ENCODE peak calls at places on chromosome 13, in eight cellular contexts. G, Z, K, A, E, N, C and B are unnamed samples. For H3K9me3 and H3K4me1, the result is how much of the 10 kb centered on the place peaks cover.

GRCh38 chr13:51844862-51845573 is at the start of gene TMEM272:
- DNase-seq in C (peak), Z (peak), G (peak), N (peak), A (no peak), K (peak), E (peak), B (peak)

GRCh38 chr13:30129411-30129810 is 177.9 kb downstream of the KATNAL1 start:
- DNase-seq in Z (no peak), G (no peak), K (no peak), A (no peak), C (no peak), N (no peak), E (no peak), B (no peak)

GRCh38 chr13:64591981-64592380 is 2638.2 kb downstream of the PCDH9 start:
- DNase-seq in A (no peak), N (no peak), E (no peak), K (no peak), Z (no peak), C (no peak), G (no peak), B (no peak)

GRCh38 chr13:34435338-34435737 is 506.7 kb upstream of the NBEA start:
- DNase-seq in G (no peak), E (no peak), K (peak), A (no peak), C (no peak), Z (no peak), N (no peak), B (no peak)

GRCh38 chr13:41458939-41459753 is 1.8 kb downstream of the RGCC start:
- DNase-seq in Z (no peak), N (peak), A (peak), G (peak), C (peak), E (no peak), K (peak), B (peak)

GRCh38 chr13:25214371-25215252 is 42.5 kb upstream of the AMER2 start:
- DNase-seq in E (no peak), Z (no peak), C (no peak), G (no peak), N (no peak), A (no peak), K (no peak), B (no peak)

GRCh38 chr13:108558489-108558888 is 70.9 kb upstream of the MYO16 start:
- DNase-seq in C (no peak), E (no peak), G (no peak), A (no peak), Z (no peak), N (no peak), K (no peak), B (no peak)

GRCh38 chr13:96172066-96172465 is 82.2 kb downstream of the HS6ST3 start:
- DNase-seq in E (no peak), G (no peak), C (no peak), N (no peak), K (no peak), A (no peak), Z (no peak), B (no peak)

GRCh38 chr13:107476068-107476467 is 739.3 kb downstream of the LIG4 start:
- DNase-seq in K (no peak), E (no peak), A (no peak), N (no peak), G (no peak), Z (no peak), C (no peak), B (no peak)

GRCh38 chr13:97468331-97468730 is 34.4 kb downstream of the RAP2A start:
- DNase-seq in K (peak), C (no peak), A (no peak), E (no peak), N (no peak), G (no peak), Z (no peak), B (no peak)

GRCh38 chr13:27476943-27477681 is 26.7 kb upstream of the MTIF3 start:
- DNase-seq in N (peak), Z (no peak), A (no peak), E (no peak), G (no peak), K (peak), C (peak), B (peak)

GRCh38 chr13:20993661-20994440 is 67.5 kb downstream of the LATS2 start:
- DNase-seq in K (peak), A (no peak), Z (no peak), N (no peak), G (no peak), C (no peak), E (no peak), B (no peak)

GRCh38 chr13:85186646-85187045 is 612.6 kb downstream of the SLITRK6 start:
- DNase-seq in A (no peak), Z (no peak), C (no peak), K (no peak), N (no peak), E (no peak), G (no peak), B (no peak)

GRCh38 chr13:97367016-97367415 is 67.0 kb upstream of the RAP2A start:
- DNase-seq in C (no peak), A (no peak), Z (no peak), K (no peak), G (no peak), E (no peak), N (no peak), B (no peak)

GRCh38 chr13:110696776-110697175 is 9.1 kb downstream of the CARS2 start:
- DNase-seq in C (no peak), G (peak), A (no peak), Z (no peak), N (no peak), K (no peak), E (no peak), B (no peak)

GRCh38 chr13:51594432-51594831 is 10.2 kb downstream of the WDFY2 start:
- DNase-seq in A (no peak), G (no peak), N (no peak), Z (no peak), E (no peak), K (no peak), C (no peak), B (no peak)

GRCh38 chr13:49594576-49594975 is 9.2 kb upstream of the RCBTB1 start:
- DNase-seq in A (no peak), Z (no peak), G (no peak), E (no peak), K (no peak), N (no peak), C (no peak), B (no peak)

GRCh38 chr13:70668983-70669382 is 560.7 kb upstream of the KLHL1 start:
- DNase-seq in N (no peak), Z (no peak), C (no peak), G (no peak), E (no peak), A (no peak), K (no peak), B (no peak)

GRCh38 chr13:50448535-50448981 is 394.9 kb downstream of the DLEU7 start:
- DNase-seq in N (no peak), K (no peak), E (no peak), Z (no peak), C (no peak), A (no peak), G (no peak), B (no peak)

GRCh38 chr13:73065665-73066350 is 7.0 kb downstream of the KLF5 start:
- DNase-seq in A (no peak), C (no peak), G (no peak), E (no peak), N (peak), Z (no peak), K (no peak), B (no peak)

GRCh38 chr13:85690368-85690767 is 108.9 kb downstream of the SLITRK6 start:
- DNase-seq in E (no peak), A (no peak), Z (no peak), G (no peak), C (no peak), K (no peak), N (no peak), B (no peak)

GRCh38 chr13:41655997-41656396 is 198.6 kb downstream of the RGCC start:
- DNase-seq in C (no peak), A (no peak), N (no peak), E (no peak), Z (no peak), G (no peak), K (no peak), B (no peak)

GRCh38 chr13:24187185-24187584 is 26.7 kb downstream of the SPATA13 start:
- DNase-seq in Z (no peak), A (no peak), N (no peak), K (peak), C (no peak), G (no peak), E (no peak), B (no peak)

GRCh38 chr13:29315847-29316246 is 279.6 kb downstream of the SLC7A1 start:
- DNase-seq in Z (no peak), K (no peak), C (no peak), G (no peak), A (no peak), N (no peak), E (no peak), B (no peak)

GRCh38 chr13:98490195-98490771 is 86.6 kb downstream of the STK24 start:
- DNase-seq in N (no peak), C (no peak), G (no peak), A (no peak), E (no peak), Z (no peak), K (no peak), B (no peak)

GRCh38 chr13:97440598-97440997 is 6.6 kb downstream of the RAP2A start:
- DNase-seq in N (no peak), K (no peak), C (no peak), A (no peak), E (no peak), Z (no peak), G (no peak), B (no peak)

GRCh38 chr13:98839826-98840769 is 87.6 kb upstream of the SLC15A1 start:
- DNase-seq in K (no peak), Z (peak), G (no peak), A (no peak), N (peak), E (peak), C (peak), B (peak)

GRCh38 chr13:102667023-102667422 is 27.8 kb downstream of the METTL21C start:
- DNase-seq in E (no peak), C (no peak), N (no peak), A (no peak), K (no peak), G (no peak), Z (no peak), B (no peak)
- H3K9me3 ChIP-seq in E (under half), C (under half), N (under half), A (under half), K (under half), G (under half), Z (under half), B (under half)

DNA sequence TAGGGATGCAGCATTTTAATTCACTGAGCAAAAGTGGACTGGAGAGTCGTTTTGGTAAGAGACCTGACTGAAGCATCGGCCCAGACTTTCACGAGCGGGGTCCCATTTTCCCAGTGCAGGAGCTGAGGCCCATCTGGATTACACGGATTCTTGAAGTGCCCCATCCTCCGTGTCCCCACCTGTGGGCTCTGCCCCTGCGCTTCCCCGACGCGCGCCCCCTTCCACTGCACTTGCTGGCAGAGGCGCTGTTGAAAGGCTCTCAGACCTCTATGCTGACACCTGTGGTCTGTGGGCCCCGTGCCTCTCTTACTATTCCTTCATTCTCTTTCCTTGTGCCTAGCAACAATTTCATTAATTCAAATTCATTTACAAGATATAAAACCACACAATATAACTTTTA is 50.3 kb upstream of the MCF2L start:
- DNase-seq in G (no peak), E (no peak), Z (no peak), K (no peak), N (no peak), A (no peak), C (no peak), B (no peak)
- H3K4me1 ChIP-seq in G (under half), E (under half), Z (under half), K (under half), N (under half), A (under half), C (under half), B (under half)

DNA sequence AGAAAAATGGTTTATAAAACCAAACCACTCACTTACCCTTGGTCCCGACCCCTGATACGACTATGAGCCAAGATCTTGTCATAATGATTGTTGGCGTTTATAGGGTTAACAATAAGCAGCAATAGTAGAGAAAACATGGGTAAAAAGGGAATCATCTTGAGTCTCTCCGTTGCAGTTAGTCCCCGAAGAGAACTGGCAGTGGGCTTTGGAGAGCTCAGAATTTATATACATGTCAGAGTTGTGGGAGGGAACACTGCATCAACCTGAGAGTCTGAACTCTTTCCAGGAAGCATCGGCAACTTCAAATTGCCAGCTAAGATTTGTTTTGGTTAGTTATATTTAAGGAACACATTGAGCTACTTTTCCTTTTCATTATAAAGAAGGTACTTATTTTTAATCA is at the start of gene POSTN:
- DNase-seq in Z (no peak), C (no peak), A (no peak), K (no peak), N (no peak), G (no peak), E (no peak), B (no peak)
- H3K27ac ChIP-seq in Z (no peak), C (no peak), A (no peak), K (peak), N (no peak), G (no peak), E (no peak), B (no peak)

GRCh38 chr13:112417079-112417478 is 40.9 kb downstream of the SPACA7 start:
- DNase-seq in K (no peak), C (no peak), Z (no peak), N (no peak), A (no peak), E (no peak), G (no peak), B (no peak)
- H3K9me3 ChIP-seq in K (under half), C (under half), Z (under half), N (under half), A (under half), E (under half), G (half or more), B (under half)

DNA sequence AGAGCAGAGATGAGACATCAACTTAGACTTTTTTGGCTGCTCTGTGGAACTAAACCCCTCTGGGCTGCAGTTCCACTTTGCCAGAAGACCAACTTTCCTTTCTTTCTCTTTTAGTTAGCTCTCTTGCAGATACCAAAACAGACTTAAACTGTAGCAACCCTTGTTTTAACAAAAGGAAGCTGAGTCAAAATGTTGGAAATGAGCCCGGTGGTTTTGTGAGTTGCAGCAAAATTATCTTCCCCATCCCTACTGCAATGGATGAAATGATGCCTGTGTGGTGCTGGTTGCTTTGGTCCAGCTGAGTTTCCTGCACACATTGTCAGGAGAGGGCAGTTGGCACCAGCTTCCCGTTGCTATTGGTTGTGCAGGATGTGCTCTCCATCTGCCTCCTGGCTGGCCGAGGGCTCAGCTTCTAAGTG is 115.3 kb downstream of the LRCH1 start:
- DNase-seq in E (no peak), C (no peak), K (peak), A (no peak), G (no peak), Z (no peak), N (peak), B (no peak)
- H3K4me1 ChIP-seq in E (under half), C (under half), K (under half), A (under half), G (under half), Z (under half), N (under half), B (under half)